ENCODE peak calls at places on chromosomes 16 and 17, in eight cellular contexts. B is CD4-positive, alpha-beta memory T cell; N is HTR-8/SVneo; T is omental fat pad; H is iPS-NIHi11; V is H54; F is caudate nucleus; R is anterior cingulate cortex. Y is an unnamed sample.

GRCh38 chr16:3999890-4000325 is 116.3 kb downstream of the ADCY9 start:
- DNase-seq in N (no peak), T (no peak), B (no peak), F (no peak), R (no peak), V (no peak), H (no peak), Y (no peak)

GRCh38 chr17:2011421-2012371 is 13.4 kb downstream of the RTN4RL1 start:
- DNase-seq in F (no peak), H (peak; percentile 67), N (peak; percentile 63), B (no peak), T (no peak), V (peak; percentile 63), R (no peak), Y (peak; percentile 50)

GRCh38 chr16:10598157-10598556 is 17.8 kb upstream of the EMP2 start:
- DNase-seq in R (no peak), N (no peak), T (no peak), F (no peak), H (no peak), B (no peak), V (no peak), Y (no peak)

GRCh38 chr17:48646183-48647102 is 20.3 kb upstream of the HOXB9 start:
- DNase-seq in F (no peak), H (peak; percentile 68), N (peak; percentile 86), V (no peak), T (no peak), R (no peak), B (peak; percentile 21), Y (no peak)

GRCh38 chr16:89607453-89607852 is 6.0 kb upstream of the DPEP1 start:
- DNase-seq in V (no peak), N (no peak), T (no peak), R (no peak), B (no peak), F (no peak), H (no peak), Y (no peak)

GRCh38 chr16:72099377-72099818 is 5.8 kb downstream of the DHX38 start:
- DNase-seq in H (peak; percentile 78), F (no peak), N (peak; percentile 81), B (peak; percentile 19), T (no peak), R (no peak), V (peak; percentile 68), Y (no peak)

GRCh38 chr16:85928411-85928820 is 29.5 kb downstream of the IRF8 start:
- DNase-seq in T (no peak), V (no peak), B (no peak), N (no peak), R (no peak), F (no peak), H (no peak), Y (no peak)

GRCh38 chr17:80882926-80883685 is 108.5 kb upstream of the CHMP6 start:
- DNase-seq in H (peak; percentile 6), V (no peak), T (no peak), F (no peak), B (no peak), R (no peak), N (no peak), Y (no peak)

GRCh38 chr16:85313541-85314208 is 201.4 kb upstream of the CIBAR2 start:
- DNase-seq in F (no peak), V (no peak), H (no peak), N (no peak), B (no peak), T (no peak), R (no peak), Y (no peak)

GRCh38 chr17:74185786-74186185 is 17.7 kb upstream of the RPL38 start:
- DNase-seq in T (no peak), B (no peak), N (no peak), R (no peak), V (no peak), H (no peak), F (no peak), Y (no peak)

GRCh38 chr16:86566966-86567700 is 504 bp downstream of the FOXC2 start:
- DNase-seq in T (no peak), F (no peak), N (no peak), R (no peak), H (peak; percentile 53), V (no peak), B (no peak), Y (no peak)

GRCh38 chr16:21638573-21638975 is 13.8 kb downstream of the IGSF6 start:
- DNase-seq in V (no peak), B (peak; percentile 29), R (no peak), N (no peak), F (no peak), H (no peak), T (no peak), Y (no peak)

GRCh38 chr16:67029249-67030096 is 524 bp downstream of the CBFB start:
- DNase-seq in B (peak; percentile 63), H (peak; percentile 62), F (no peak), N (no peak), T (no peak), V (no peak), R (no peak), Y (no peak)

GRCh38 chr16:87666919-87667318 is 64.6 kb downstream of the JPH3 start:
- DNase-seq in T (no peak), F (no peak), V (no peak), N (no peak), B (no peak), H (no peak), R (no peak), Y (no peak)

GRCh38 chr17:63702223-63702577 is 2.3 kb upstream of the LIMD2 start:
- DNase-seq in F (no peak), T (no peak), N (no peak), R (no peak), B (peak; percentile 61), V (no peak), H (no peak), Y (no peak)

GRCh38 chr17:48590603-48591161 is 641 bp upstream of the HOXB3 start:
- DNase-seq in V (no peak), R (no peak), N (no peak), F (no peak), T (no peak), B (no peak), H (no peak), Y (no peak)

GRCh38 chr16:12833939-12834338 is 30.3 kb upstream of the CPPED1 start:
- DNase-seq in F (peak; percentile 2), B (no peak), N (peak; percentile 22), V (peak; percentile 69), R (no peak), H (peak; percentile 26), T (no peak), Y (no peak)

GRCh38 chr16:19858654-19859018 is 26.0 kb downstream of the GPRC5B start:
- DNase-seq in B (no peak), V (no peak), T (no peak), R (no peak), N (no peak), F (no peak), H (no peak), Y (no peak)

GRCh38 chr16:17483266-17483864 is 12.6 kb upstream of the XYLT1 start:
- DNase-seq in R (no peak), B (no peak), F (no peak), N (no peak), V (no peak), H (no peak), T (no peak), Y (no peak)

GRCh38 chr16:1244881-1245280 is 4.4 kb downstream of the TPSAB1 start:
- DNase-seq in V (no peak), H (peak; percentile 0), R (no peak), B (no peak), N (no peak), F (no peak), T (no peak), Y (no peak)

GRCh38 chr17:6346986-6347385 is 87.9 kb downstream of the AIPL1 start:
- DNase-seq in B (no peak), N (no peak), T (no peak), V (no peak), R (no peak), H (no peak), F (no peak), Y (no peak)

GRCh38 chr17:47847341-47848197 is 3.4 kb downstream of the SP6 start:
- DNase-seq in F (no peak), R (no peak), H (peak; percentile 63), T (no peak), N (no peak), B (peak; percentile 22), V (no peak), Y (no peak)

GRCh38 chr16:88681709-88682451 is 4.4 kb downstream of the SNAI3 start:
- DNase-seq in B (peak; percentile 53), N (no peak), R (no peak), V (no peak), H (no peak), T (no peak), F (no peak), Y (no peak)